ENCODE peak calls at places on chromosome 14, in five cellular contexts. D is RWPE1, C is AG04450, R is esophagus muscularis mucosa, P is astrocyte. U is an unnamed sample.
A peak's percentile ranks its signal among the peaks of the same experiment; 100 is the strongest.

GRCh38 chr14:104281768-104282301 is 143.4 kb downstream of the KIF26A start:
- DNase-seq in D (no peak), C (no peak), R (no peak), P (no peak), U (no peak)

GRCh38 chr14:91298576-91298975 is 54.1 kb upstream of the GPR68 start:
- DNase-seq in D (no peak), C (no peak), R (no peak), P (peak; percentile 65), U (no peak)

GRCh38 chr14:66043921-66044320 is 442.2 kb upstream of the CCDC196 start:
- DNase-seq in D (no peak), C (no peak), R (no peak), P (no peak), U (no peak)

GRCh38 chr14:20327005-20327869 is 5.8 kb downstream of the CCNB1IP1 start:
- DNase-seq in D (peak; percentile 47), C (peak; percentile 54), R (no peak), P (peak; percentile 29), U (peak; percentile 27)

GRCh38 chr14:63134801-63135200 is 69.4 kb upstream of the RHOJ start:
- DNase-seq in D (peak; percentile 23), C (no peak), R (no peak), P (peak; percentile 24), U (no peak)

GRCh38 chr14:65251213-65251612 is 148.9 kb upstream of the MAX start:
- DNase-seq in D (no peak), C (peak; percentile 39), R (no peak), P (peak; percentile 97), U (no peak)

GRCh38 chr14:102464846-102465341 is 44.7 kb downstream of the ANKRD9 start:
- DNase-seq in D (no peak), C (no peak), R (no peak), P (no peak), U (no peak)

GRCh38 chr14:30193056-30193455 is 265.4 kb upstream of the PRKD1 start:
- DNase-seq in D (no peak), C (no peak), R (no peak), P (no peak), U (no peak)

GRCh38 chr14:34081576-34082136 is 130.8 kb upstream of the EGLN3 start:
- DNase-seq in D (peak; percentile 74), C (no peak), R (no peak), P (peak; percentile 88), U (no peak)

GRCh38 chr14:89138846-89139245 is 278.2 kb downstream of the FOXN3 start:
- DNase-seq in D (no peak), C (no peak), R (no peak), P (no peak), U (no peak)

GRCh38 chr14:72514660-72515025 is 379.3 kb downstream of the DPF3 start:
- DNase-seq in D (no peak), C (no peak), R (no peak), P (no peak), U (no peak)

GRCh38 chr14:72513346-72513745 is 380.6 kb downstream of the DPF3 start:
- DNase-seq in D (no peak), C (no peak), R (no peak), P (no peak), U (no peak)

GRCh38 chr14:72512925-72513324 is 381.0 kb downstream of the DPF3 start:
- DNase-seq in D (no peak), C (no peak), R (no peak), P (no peak), U (no peak)

GRCh38 chr14:72515779-72516770 is 377.8 kb downstream of the DPF3 start:
- DNase-seq in D (no peak), C (no peak), R (peak; percentile 64), P (peak; percentile 40), U (no peak)

GRCh38 chr14:72513994-72514659 is 379.8 kb downstream of the DPF3 start:
- DNase-seq in D (peak; percentile 40), C (peak; percentile 36), R (no peak), P (peak; percentile 36), U (no peak)
- TF ChIP-seq CTCF in D (peak; percentile 74), C (peak; percentile 92), R (peak; percentile 43), P (peak; percentile 92), U (peak; percentile 63)

GRCh38 chr14:100659345-100660001 is 67.2 kb upstream of the DLK1 start:
- DNase-seq in D (no peak), C (no peak), R (no peak), P (no peak), U (no peak)

GRCh38 chr14:100656996-100657395 is 69.7 kb upstream of the DLK1 start:
- DNase-seq in D (no peak), C (no peak), R (no peak), P (no peak), U (no peak)

GRCh38 chr14:100657780-100658513 is 68.7 kb upstream of the DLK1 start:
- DNase-seq in D (no peak), C (no peak), R (no peak), P (no peak), U (no peak)

GRCh38 chr14:100660498-100661339 is 66.0 kb upstream of the DLK1 start:
- DNase-seq in D (peak; percentile 57), C (no peak), R (no peak), P (peak; percentile 49), U (no peak)

GRCh38 chr14:100658514-100658886 is 68.2 kb upstream of the DLK1 start:
- DNase-seq in D (no peak), C (no peak), R (no peak), P (no peak), U (no peak)
- TF ChIP-seq CTCF in D (no peak), C (no peak), R (no peak), P (no peak), U (no peak)

GRCh38 chr14:52069617-52070431 is 965 bp upstream of the NID2 start:
- DNase-seq in D (no peak), C (no peak), R (peak; percentile 92), P (peak; percentile 67), U (no peak)

GRCh38 chr14:52073251-52073650 is 4.4 kb upstream of the NID2 start:
- DNase-seq in D (no peak), C (no peak), R (no peak), P (no peak), U (no peak)

GRCh38 chr14:52068741-52069616 is at the start of gene NID2:
- DNase-seq in D (peak; percentile 58), C (peak; percentile 93), R (peak; percentile 95), P (peak; percentile 84), U (peak; percentile 27)

GRCh38 chr14:52072266-52072780 is 3.5 kb upstream of the NID2 start:
- DNase-seq in D (no peak), C (no peak), R (peak; percentile 57), P (no peak), U (no peak)

GRCh38 chr14:52071675-52072074 is 2.8 kb upstream of the NID2 start:
- DNase-seq in D (no peak), C (no peak), R (peak; percentile 75), P (peak; percentile 29), U (no peak)
- TF ChIP-seq CTCF in D (no peak), C (no peak), R (peak; percentile 46), P (peak; percentile 28), U (peak; percentile 36)

GRCh38 chr14:77110286-77110685 is 12.2 kb downstream of the CIPC start:
- DNase-seq in D (no peak), C (no peak), R (no peak), P (no peak), U (no peak)
- TF ChIP-seq CTCF in D (no peak), C (no peak), R (no peak), P (no peak), U (no peak)

GRCh38 chr14:50954811-50955372 is 10.6 kb upstream of the PYGL start:
- DNase-seq in D (peak; percentile 59), C (no peak), R (no peak), P (peak; percentile 48), U (no peak)

GRCh38 chr14:50951032-50951431 is 6.7 kb upstream of the PYGL start:
- DNase-seq in D (no peak), C (no peak), R (no peak), P (no peak), U (no peak)

GRCh38 chr14:50957296-50957695 is 13.0 kb upstream of the PYGL start:
- DNase-seq in D (no peak), C (no peak), R (no peak), P (peak; percentile 32), U (no peak)

GRCh38 chr14:50953497-50953896 is 9.2 kb upstream of the PYGL start:
- DNase-seq in D (no peak), C (no peak), R (no peak), P (no peak), U (no peak)

GRCh38 chr14:50955373-50956043 is 11.2 kb upstream of the PYGL start:
- DNase-seq in D (peak; percentile 96), C (peak; percentile 84), R (no peak), P (peak; percentile 96), U (no peak)
- TF ChIP-seq CTCF in D (peak; percentile 44), C (peak; percentile 70), R (no peak), P (peak; percentile 63), U (peak; percentile 26)